ENCODE peak calls at places on chromosomes 5 and 9, in five cellular contexts. V is IMR-90, O is adrenal gland, U is mesendoderm, B is lower lobe of right lung. N is an unnamed sample.

GRCh38 chr9:121220996-121221671 is 19.5 kb upstream of the RAB14 start:
- DNase-seq in V (no peak), O (no peak), U (no peak), B (no peak), N (no peak)

GRCh38 chr9:8224381-8224791 is 424.8 kb upstream of the DMAC1 start:
- DNase-seq in V (no peak), O (no peak), U (no peak), B (no peak), N (no peak)

GRCh38 chr5:140148508-140148907 is 22.8 kb downstream of the IGIP start:
- DNase-seq in V (no peak), O (no peak), U (peak; percentile 86), B (no peak), N (peak; percentile 56)

GRCh38 chr5:39209924-39210323 is 9.4 kb downstream of the FYB1 start:
- DNase-seq in V (no peak), O (no peak), U (no peak), B (no peak), N (no peak)

GRCh38 chr9:32395483-32396216 is 11.2 kb downstream of the ACO1 start:
- DNase-seq in V (peak; percentile 98), O (peak; percentile 67), U (no peak), B (no peak), N (peak; percentile 97)

GRCh38 chr5:67063791-67064190 is 132.8 kb downstream of the CD180 start:
- DNase-seq in V (peak; percentile 86), O (no peak), U (no peak), B (no peak), N (peak; percentile 4)

GRCh38 chr5:172746725-172747124 is 24.3 kb downstream of the DUSP1 start:
- DNase-seq in V (no peak), O (no peak), U (no peak), B (no peak), N (no peak)

GRCh38 chr5:76542887-76543690 is 80.1 kb downstream of the F2RL2 start:
- DNase-seq in V (peak; percentile 18), O (no peak), U (peak; percentile 29), B (peak; percentile 63), N (no peak)

GRCh38 chr9:18722882-18723281 is 248.9 kb downstream of the ADAMTSL1 start:
- DNase-seq in V (no peak), O (no peak), U (no peak), B (no peak), N (no peak)

GRCh38 chr5:140574165-140574564 is 9.5 kb downstream of the SLC35A4 start:
- DNase-seq in V (peak; percentile 46), O (peak; percentile 52), U (peak; percentile 96), B (no peak), N (no peak)

GRCh38 chr9:128987800-128988199 is 40.3 kb downstream of the NUP188 start:
- DNase-seq in V (peak; percentile 80), O (peak; percentile 74), U (no peak), B (no peak), N (peak; percentile 93)

GRCh38 chr9:136299116-136299515 is 4.8 kb downstream of the CCDC187 start:
- DNase-seq in V (no peak), O (no peak), U (no peak), B (no peak), N (no peak)

GRCh38 chr9:136297766-136298735 is 5.8 kb downstream of the CCDC187 start:
- DNase-seq in V (no peak), O (no peak), U (no peak), B (no peak), N (no peak)

GRCh38 chr9:136295537-136296433 is 8.1 kb downstream of the CCDC187 start:
- DNase-seq in V (no peak), O (no peak), U (no peak), B (no peak), N (no peak)

GRCh38 chr9:136296434-136297015 is 7.4 kb downstream of the CCDC187 start:
- DNase-seq in V (no peak), O (no peak), U (no peak), B (peak; percentile 30), N (no peak)

DNA sequence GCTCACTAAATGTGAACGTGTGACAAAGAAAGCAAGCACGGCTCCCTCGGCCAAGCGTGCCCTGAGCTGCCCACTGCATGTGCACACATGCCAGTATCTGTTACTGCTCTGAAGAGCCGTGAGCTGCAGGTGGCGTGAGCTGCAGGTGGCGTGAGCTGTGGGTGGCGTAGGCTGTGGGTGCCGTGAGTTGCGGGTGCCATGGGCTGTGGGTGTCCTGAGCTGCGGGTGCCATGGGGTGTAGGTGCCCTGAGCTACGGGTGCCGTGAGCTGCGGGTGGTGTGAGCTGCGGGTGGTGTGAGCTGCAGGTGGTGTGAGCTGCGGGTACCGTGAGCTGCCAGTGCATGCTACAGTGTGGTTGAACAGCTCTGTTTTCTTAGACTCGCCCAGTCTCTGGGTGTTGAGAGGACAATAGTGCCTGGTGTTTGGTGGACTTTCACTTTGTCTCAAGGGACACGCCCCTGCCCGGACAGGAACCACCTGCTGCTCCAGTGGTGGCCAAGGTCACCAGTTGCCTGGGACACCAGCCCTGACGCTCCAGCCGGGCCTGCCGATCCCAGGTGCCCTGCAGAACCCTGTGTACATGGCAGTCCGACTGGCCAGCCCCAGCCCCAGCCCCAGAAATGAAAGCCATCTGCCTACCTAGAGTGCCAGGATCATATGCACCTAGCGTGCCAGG is 6.7 kb downstream of the CCDC187 start:
- DNase-seq in V (no peak), O (peak; percentile 58), U (no peak), B (peak; percentile 68), N (no peak)
- H3K27ac ChIP-seq in V (no peak overlapping the region), O (no peak overlapping the region), U (no peak overlapping the region), B (no peak overlapping the region), N (no peak overlapping the region)

GRCh38 chr9:84513981-84514380 is 155.5 kb upstream of the NTRK2 start:
- DNase-seq in V (no peak), O (no peak), U (no peak), B (no peak), N (no peak)

GRCh38 chr9:84512493-84512892 is 157.0 kb upstream of the NTRK2 start:
- DNase-seq in V (no peak), O (no peak), U (no peak), B (no peak), N (no peak)

GRCh38 chr9:84511651-84512050 is 157.9 kb upstream of the NTRK2 start:
- DNase-seq in V (no peak), O (no peak), U (no peak), B (no peak), N (no peak)

GRCh38 chr9:84514421-84514820 is 155.1 kb upstream of the NTRK2 start:
- DNase-seq in V (no peak), O (no peak), U (no peak), B (no peak), N (no peak)

GRCh38 chr9:84513473-84513872 is 156.1 kb upstream of the NTRK2 start:
- DNase-seq in V (no peak), O (no peak), U (no peak), B (no peak), N (no peak)
- H3K27ac ChIP-seq in V (no peak overlapping the region), O (no peak overlapping the region), U (no peak overlapping the region), B (no peak overlapping the region), N (no peak overlapping the region)

GRCh38 chr5:116652196-116652729 is 77.6 kb upstream of the SEMA6A start:
- DNase-seq in V (peak; percentile 68), O (peak; percentile 10), U (peak; percentile 90), B (no peak), N (peak; percentile 53)
- H3K27ac ChIP-seq in V (no peak overlapping the region), O (no peak overlapping the region), U (peak overlapping the region; percentile 69), B (no peak overlapping the region), N (no peak overlapping the region)

DNA sequence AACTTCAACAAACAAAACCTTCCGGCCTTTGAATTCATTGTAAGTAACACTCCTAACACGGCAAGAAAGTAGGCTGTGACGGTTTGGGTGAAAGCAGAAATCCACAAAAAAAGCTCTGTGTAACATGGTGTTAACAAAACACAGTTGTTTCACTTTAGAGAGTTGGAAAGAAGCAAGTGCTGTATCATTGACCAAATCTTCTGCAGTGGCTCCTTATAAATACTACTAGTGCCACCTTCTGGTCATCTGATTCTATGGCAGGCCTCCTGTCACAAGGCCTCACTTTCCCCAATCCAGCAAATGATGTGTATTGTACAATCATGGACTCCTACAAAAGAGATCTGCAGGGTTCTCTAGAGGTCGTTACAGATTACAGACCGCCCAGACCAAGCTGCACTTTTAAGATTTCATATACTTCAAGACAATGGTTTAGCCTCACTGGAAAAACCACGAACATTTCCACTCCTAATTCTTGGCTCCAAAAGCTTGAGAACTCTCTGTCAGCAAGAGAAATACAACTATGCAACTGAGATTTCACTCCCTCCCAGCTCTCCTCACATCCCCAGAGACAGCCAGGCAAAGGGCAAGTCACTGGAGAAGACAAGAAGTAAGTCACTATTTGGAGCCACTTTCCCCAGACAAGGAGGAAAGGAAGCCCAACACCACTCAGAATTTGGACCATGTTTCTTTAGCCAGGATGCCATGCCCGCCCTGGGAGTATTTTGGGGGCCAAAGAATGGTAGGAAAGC is 196.2 kb downstream of the DTWD2 start:
- DNase-seq in V (peak; percentile 75), O (peak; percentile 33), U (peak; percentile 80), B (no peak), N (peak; percentile 85)
- H3K27ac ChIP-seq in V (no peak overlapping the region), O (no peak overlapping the region), U (no peak overlapping the region), B (no peak overlapping the region), N (no peak overlapping the region)

GRCh38 chr5:73757421-73757820 is 131.4 kb downstream of the ARHGEF28 start:
- DNase-seq in V (no peak), O (no peak), U (no peak), B (no peak), N (no peak)

GRCh38 chr5:73763300-73764032 is 137.5 kb downstream of the ARHGEF28 start:
- DNase-seq in V (no peak), O (no peak), U (no peak), B (no peak), N (peak; percentile 43)

GRCh38 chr5:73764586-73764985 is 138.6 kb downstream of the ARHGEF28 start:
- DNase-seq in V (peak; percentile 82), O (no peak), U (no peak), B (no peak), N (peak; percentile 55)

GRCh38 chr5:73764996-73765395 is 139.0 kb downstream of the ARHGEF28 start:
- DNase-seq in V (no peak), O (no peak), U (no peak), B (no peak), N (no peak)

GRCh38 chr5:73759771-73760170 is 133.8 kb downstream of the ARHGEF28 start:
- DNase-seq in V (peak; percentile 45), O (peak; percentile 33), U (no peak), B (no peak), N (no peak)
- H3K27ac ChIP-seq in V (peak overlapping the region; percentile 39), O (peak overlapping the region; percentile 23), U (no peak overlapping the region), B (no peak overlapping the region), N (no peak overlapping the region)

GRCh38 chr5:132414634-132415377 is 45.3 kb downstream of the SLC22A5 start:
- DNase-seq in V (no peak), O (no peak), U (no peak), B (no peak), N (peak; percentile 56)
- H3K27ac ChIP-seq in V (no peak overlapping the region), O (peak overlapping the region; percentile 12), U (no peak overlapping the region), B (peak overlapping the region; percentile 71), N (peak overlapping the region; percentile 39)

N was measured in GM23248.